ENCODE peak calls at places on chromosomes 7 and 10, in four cellular contexts. I is stimulated activated CD4-positive, alpha-beta T cell treated with anti-CD3 and anti-CD28 coated beads, Interleukin-1b, Interleukin-23, amount 100 ng/mL, for 1 hour; N is T-helper 1 cell; O is iris pigment epithelial cell. G is an unnamed sample.

GRCh38 chr10:119516381-119517234 is 25.9 kb downstream of the RGS10 start:
- DNase-seq in N (peak; percentile 85), O (peak; percentile 67), I (no peak), G (peak; percentile 76)

GRCh38 chr7:95302976-95303375 is 21.4 kb downstream of the PON1 start:
- DNase-seq in N (no peak), I (no peak), O (no peak), G (no peak)

GRCh38 chr10:106175760-106176377 is 988.6 kb downstream of the SORCS1 start:
- DNase-seq in I (no peak), N (no peak), O (peak; percentile 34), G (no peak)

GRCh38 chr7:71429116-71429515 is 297.2 kb downstream of the GALNT17 start:
- DNase-seq in N (no peak), I (no peak), O (no peak), G (no peak)

GRCh38 chr7:2819954-2820397 is 24.1 kb downstream of the GNA12 start:
- DNase-seq in I (no peak), N (no peak), O (no peak), G (no peak)

GRCh38 chr7:44867073-44867990 is 18.0 kb downstream of the PURB start:
- DNase-seq in O (peak; percentile 96), I (no peak), N (no peak), G (no peak)

GRCh38 chr7:118153551-118154177 is 30.3 kb upstream of the LSM8 start:
- DNase-seq in N (peak; percentile 3), O (peak; percentile 47), I (no peak), G (peak; percentile 31)

GRCh38 chr7:2896141-2896540 is 52.0 kb upstream of the GNA12 start:
- DNase-seq in I (no peak), N (no peak), O (no peak), G (no peak)

GRCh38 chr7:8254667-8255066 is 7.3 kb downstream of the ICA1 start:
- DNase-seq in I (no peak), O (no peak), N (no peak), G (no peak)

GRCh38 chr10:49037187-49037586 is 78.1 kb downstream of the VSTM4 start:
- DNase-seq in N (no peak), O (peak; percentile 41), I (no peak), G (no peak)

GRCh38 chr7:108294595-108294994 is 161.6 kb downstream of the NRCAM start:
- DNase-seq in I (no peak), N (no peak), O (no peak), G (no peak)

GRCh38 chr7:102122026-102122425 is 164.6 kb upstream of the SH2B2 start:
- DNase-seq in N (peak; percentile 27), O (peak; percentile 64), I (no peak), G (no peak)

GRCh38 chr7:112495820-112496462 is 15.2 kb downstream of the LSMEM1 start:
- DNase-seq in I (no peak), N (peak; percentile 17), O (peak; percentile 68), G (peak; percentile 11)

GRCh38 chr7:66075590-66076458 is at the start of gene ASL:
- DNase-seq in O (peak; percentile 90), N (peak; percentile 92), I (peak; percentile 65), G (peak; percentile 78)

GRCh38 chr7:148303295-148304013 is 287.1 kb upstream of the C7orf33 start:
- DNase-seq in I (no peak), O (peak; percentile 30), N (no peak), G (no peak)

GRCh38 chr7:6438427-6438826 is 9.3 kb downstream of the DAGLB start:
- DNase-seq in O (no peak), N (no peak), I (no peak), G (no peak)

GRCh38 chr7:96304573-96304972 is 17.3 kb downstream of the SLC25A13 start:
- DNase-seq in I (no peak), O (no peak), N (no peak), G (no peak)

GRCh38 chr7:29360633-29361625 is 166.4 kb downstream of the CHN2 start:
- DNase-seq in O (no peak), N (no peak), I (no peak), G (no peak)

GRCh38 chr7:102286237-102287081 is at the start of gene SH2B2:
- DNase-seq in I (no peak), O (peak; percentile 58), N (peak; percentile 46), G (peak; percentile 44)

GRCh38 chr10:91607661-91608442 is 25.0 kb downstream of the PPP1R3C start:
- DNase-seq in N (no peak), I (no peak), O (no peak), G (no peak)

GRCh38 chr10:102579206-102579790 is 65.0 kb upstream of the TRIM8 start:
- DNase-seq in O (peak; percentile 28), I (no peak), N (no peak), G (no peak)

GRCh38 chr7:150403376-150404171 is 24.4 kb downstream of the ZNF775 start:
- DNase-seq in I (no peak), N (no peak), O (no peak), G (no peak)

GRCh38 chr7:27129729-27130539 is 623 bp downstream of the HOXA4 start:
- DNase-seq in O (no peak), N (no peak), I (no peak), G (no peak)

GRCh38 chr7:129665013-129665401 is 53.5 kb downstream of the NRF1 start:
- DNase-seq in N (no peak), I (no peak), O (peak; percentile 99), G (no peak)

GRCh38 chr10:43042503-43043341 is 34.1 kb upstream of the RET start:
- DNase-seq in O (no peak), N (no peak), I (no peak), G (no peak)

GRCh38 chr10:43057831-43058340 is 19.0 kb upstream of the RET start:
- DNase-seq in I (no peak), O (no peak), N (no peak), G (peak; percentile 36)

GRCh38 chr7:21338728-21339164 is 89.1 kb upstream of the SP4 start:
- DNase-seq in N (peak; percentile 90), O (no peak), I (no peak), G (no peak)

GRCh38 chr7:90625051-90625450 is 28.9 kb downstream of the CDK14 start:
- DNase-seq in N (no peak), O (no peak), I (no peak), G (no peak)

GRCh38 chr7:138785587-138786437 is 12.0 kb upstream of the TMEM213 start:
- DNase-seq in N (no peak), I (no peak), O (peak; percentile 38), G (no peak)

GRCh38 chr7:131013716-131014115 is 279.7 kb upstream of the KLF14 start:
- DNase-seq in I (no peak), O (no peak), N (no peak), G (no peak)

GRCh38 chr10:112713411-112713810 is 236.6 kb upstream of the TCF7L2 start:
- DNase-seq in N (no peak), O (peak; percentile 81), I (no peak), G (no peak)

GRCh38 chr7:601573-602340 is 82.1 kb upstream of the PDGFA start:
- DNase-seq in I (peak; percentile 65), N (peak; percentile 82), O (peak; percentile 30), G (peak; percentile 83)

G was measured in naive thymus-derived CD8-positive, alpha-beta T cell.